ENCODE peak calls at places on chromosome 19, in ten cellular contexts. G is H54, S is amniotic epithelial cell, I is nucleus accumbens, B is GM04504, V is posterior cingulate gyrus, E is progenitor cell of endocrine pancreas, Z is T-helper 9 cell, N is left cardiac atrium, H is GF-D8. K is an unnamed sample.
A peak's percentile ranks its signal among the peaks of the same experiment; 100 is the strongest.

GRCh38 chr19:32464279-32464678 is 58.7 kb downstream of the DPY19L3 start:
- DNase-seq in E (no peak), N (no peak), I (no peak), B (no peak), G (no peak), S (peak; percentile 25), H (no peak), V (no peak), Z (no peak), K (peak; percentile 6)

GRCh38 chr19:54458648-54459281 is 4.8 kb downstream of the LENG9 start:
- DNase-seq in G (no peak), I (no peak), V (no peak), E (no peak), S (no peak), H (no peak), B (no peak), N (no peak), Z (no peak), K (no peak)

GRCh38 chr19:10848208-10848843 is at the start of gene C19orf38:
- DNase-seq in E (no peak), H (peak; percentile 75), Z (no peak), S (no peak), B (no peak), V (no peak), I (no peak), G (no peak), N (no peak), K (peak; percentile 78)

GRCh38 chr19:48752511-48753365 is at the start of gene FUT1:
- DNase-seq in H (no peak), G (peak; percentile 82), I (no peak), Z (peak; percentile 26), V (no peak), B (no peak), E (peak; percentile 92), S (no peak), N (peak; percentile 80), K (peak; percentile 93)

GRCh38 chr19:11580665-11581418 is 3.4 kb upstream of the ACP5 start:
- DNase-seq in V (no peak), Z (no peak), N (peak; percentile 63), G (no peak), B (no peak), E (no peak), H (no peak), S (peak; percentile 15), I (no peak), K (no peak)

GRCh38 chr19:41866284-41866683 is 6.2 kb downstream of the RPS19 start:
- DNase-seq in S (no peak), I (no peak), E (no peak), H (no peak), G (no peak), Z (no peak), B (no peak), V (no peak), N (no peak), K (no peak)

GRCh38 chr19:37719111-37719926 is at the start of gene ZNF607:
- DNase-seq in N (peak; percentile 94), B (peak; percentile 70), S (peak; percentile 84), G (peak; percentile 97), V (peak; percentile 89), E (peak; percentile 93), I (peak; percentile 77), H (peak; percentile 71), Z (peak; percentile 59), K (peak; percentile 87)

GRCh38 chr19:20999731-21000352 is 20.6 kb upstream of the ZNF430 start:
- DNase-seq in H (no peak), I (peak; percentile 71), E (peak; percentile 78), Z (peak; percentile 73), V (peak; percentile 93), B (peak; percentile 85), G (no peak), S (peak; percentile 87), N (peak; percentile 91), K (peak; percentile 86)

GRCh38 chr19:1269478-1270167 is 491 bp downstream of the CIRBP start:
- DNase-seq in E (peak; percentile 77), B (peak; percentile 72), S (peak; percentile 73), G (no peak), Z (peak; percentile 84), I (peak; percentile 80), H (peak; percentile 32), N (peak; percentile 90), V (peak; percentile 75), K (peak; percentile 77)

GRCh38 chr19:31501427-31502195 is 152.4 kb upstream of the TSHZ3 start:
- DNase-seq in N (no peak), S (no peak), H (no peak), G (no peak), B (no peak), E (no peak), I (no peak), Z (no peak), V (no peak), K (no peak)

GRCh38 chr19:11767633-11768133 is 883 bp downstream of the ZNF441 start:
- DNase-seq in H (no peak), N (peak; percentile 31), S (peak; percentile 50), V (peak; percentile 9), B (peak; percentile 22), Z (peak; percentile 4), I (no peak), G (no peak), E (peak; percentile 41), K (peak; percentile 53)

GRCh38 chr19:39832341-39833083 is 1.4 kb downstream of the DYRK1B start:
- DNase-seq in V (no peak), B (no peak), S (no peak), E (no peak), I (no peak), Z (no peak), G (no peak), N (no peak), H (no peak), K (peak; percentile 27)

GRCh38 chr19:56966225-56966696 is 125.7 kb upstream of the PEG3 start:
- DNase-seq in E (no peak), V (no peak), G (no peak), N (no peak), B (no peak), H (no peak), I (no peak), S (no peak), Z (no peak), K (no peak)

GRCh38 chr19:35447870-35448492 is at the start of gene FFAR2:
- DNase-seq in N (no peak), E (no peak), S (no peak), V (no peak), G (no peak), Z (no peak), H (no peak), I (no peak), B (no peak), K (no peak)

GRCh38 chr19:4970558-4971423 is 1.9 kb downstream of the KDM4B start:
- DNase-seq in G (no peak), H (no peak), Z (no peak), E (no peak), I (no peak), S (peak; percentile 35), V (no peak), B (no peak), N (no peak), K (no peak)

GRCh38 chr19:21101511-21102242 is 19.7 kb downstream of the ZNF714 start:
- DNase-seq in V (no peak), Z (no peak), G (no peak), N (no peak), H (no peak), S (peak; percentile 75), E (no peak), B (no peak), I (no peak), K (no peak)

GRCh38 chr19:39438270-39438934 is 2.7 kb upstream of the RPS16 start:
- DNase-seq in V (no peak), Z (no peak), N (no peak), G (no peak), S (peak; percentile 73), I (no peak), B (no peak), H (no peak), E (no peak), K (no peak)

GRCh38 chr19:49890349-49891311 is 6.1 kb downstream of the IL4I1 start:
- DNase-seq in V (no peak), N (no peak), E (no peak), Z (peak; percentile 71), G (no peak), H (no peak), I (no peak), B (no peak), S (no peak), K (no peak)

GRCh38 chr19:51564791-51565190 is 6.3 kb upstream of the ZNF175 start:
- DNase-seq in E (no peak), S (no peak), N (no peak), Z (no peak), G (no peak), V (no peak), I (no peak), B (no peak), H (peak; percentile 41), K (peak; percentile 91)

GRCh38 chr19:7980635-7981121 is 24.8 kb downstream of the ELAVL1 start:
- DNase-seq in S (no peak), Z (no peak), G (no peak), E (no peak), I (no peak), V (no peak), N (no peak), H (no peak), B (no peak), K (no peak)

GRCh38 chr19:38952395-38953165 is 21.8 kb downstream of the MRPS12 start:
- DNase-seq in I (no peak), S (peak; percentile 48), N (no peak), G (no peak), B (no peak), H (peak; percentile 15), V (peak; percentile 29), E (no peak), Z (no peak), K (peak; percentile 64)

GRCh38 chr19:2050349-2050990 is 574 bp downstream of the MKNK2 start:
- DNase-seq in H (no peak), Z (no peak), B (no peak), N (peak; percentile 33), S (no peak), I (no peak), V (no peak), G (no peak), E (no peak), K (no peak)

GRCh38 chr19:45798995-45799517 is 6.4 kb upstream of the DMWD start:
- DNase-seq in I (peak; percentile 25), V (peak; percentile 69), Z (peak; percentile 57), E (peak; percentile 54), G (peak; percentile 51), B (peak; percentile 67), N (no peak), S (peak; percentile 87), H (no peak), K (peak; percentile 45)

GRCh38 chr19:5292453-5292842 is 48.2 kb downstream of the PTPRS start:
- DNase-seq in E (no peak), I (no peak), B (no peak), Z (no peak), N (no peak), G (no peak), S (peak; percentile 28), V (no peak), H (no peak), K (peak; percentile 62)

K was measured in NB4.